ENCODE peak calls at places on chromosomes 13 and 19, in seven cellular contexts. One of them, this sample, is unnamed.

GRCh38 chr13:44263920-44264610 is 109.6 kb upstream of the SERP2 start:
- DNase-seq in progenitor cell of endocrine pancreas: no peak
- DNase-seq in mesothelial cell of epicardium: no peak
- DNase-seq in spleen: no peak
- DNase-seq in A673: no peak
- DNase-seq in uterus: peak
- DNase-seq in astrocyte: peak
- DNase-seq in this sample: no peak

GRCh38 chr19:57599761-57600383 is at the start of gene ZNF530:
- DNase-seq in progenitor cell of endocrine pancreas: peak
- DNase-seq in mesothelial cell of epicardium: peak
- DNase-seq in spleen: peak
- DNase-seq in A673: peak
- DNase-seq in uterus: peak
- DNase-seq in astrocyte: peak
- DNase-seq in this sample: peak

GRCh38 chr19:19627716-19628498 is at the start of gene LPAR2:
- DNase-seq in progenitor cell of endocrine pancreas: peak
- DNase-seq in mesothelial cell of epicardium: peak
- DNase-seq in spleen: peak
- DNase-seq in A673: peak
- DNase-seq in uterus: no peak
- DNase-seq in astrocyte: no peak
- DNase-seq in this sample: peak

GRCh38 chr19:38004505-38005223 is 97.7 kb downstream of the SIPA1L3 start:
- DNase-seq in progenitor cell of endocrine pancreas: peak
- DNase-seq in mesothelial cell of epicardium: peak
- DNase-seq in spleen: no peak
- DNase-seq in A673: peak
- DNase-seq in uterus: peak
- DNase-seq in astrocyte: peak
- DNase-seq in this sample: peak

GRCh38 chr13:97257800-97258799 is 36.0 kb downstream of the MBNL2 start:
- DNase-seq in progenitor cell of endocrine pancreas: no peak
- DNase-seq in mesothelial cell of epicardium: no peak
- DNase-seq in spleen: no peak
- DNase-seq in A673: peak
- DNase-seq in uterus: peak
- DNase-seq in astrocyte: peak
- DNase-seq in this sample: no peak

GRCh38 chr19:35034588-35035382 is 4.5 kb downstream of the SCN1B start:
- DNase-seq in progenitor cell of endocrine pancreas: no peak
- DNase-seq in mesothelial cell of epicardium: no peak
- DNase-seq in spleen: no peak
- DNase-seq in A673: no peak
- DNase-seq in uterus: no peak
- DNase-seq in astrocyte: no peak
- DNase-seq in this sample: no peak

GRCh38 chr13:97191615-97192014 is 30.5 kb upstream of the MBNL2 start:
- DNase-seq in progenitor cell of endocrine pancreas: no peak
- DNase-seq in mesothelial cell of epicardium: no peak
- DNase-seq in spleen: no peak
- DNase-seq in A673: no peak
- DNase-seq in uterus: no peak
- DNase-seq in astrocyte: no peak
- DNase-seq in this sample: no peak

GRCh38 chr13:26946675-26947342 is 186.2 kb upstream of the GPR12 start:
- DNase-seq in progenitor cell of endocrine pancreas: no peak
- DNase-seq in mesothelial cell of epicardium: no peak
- DNase-seq in spleen: no peak
- DNase-seq in A673: peak
- DNase-seq in uterus: no peak
- DNase-seq in astrocyte: peak
- DNase-seq in this sample: no peak

GRCh38 chr13:45696610-45697226 is 5.4 kb upstream of the CBY2 start:
- DNase-seq in progenitor cell of endocrine pancreas: no peak
- DNase-seq in mesothelial cell of epicardium: no peak
- DNase-seq in spleen: no peak
- DNase-seq in A673: no peak
- DNase-seq in uterus: no peak
- DNase-seq in astrocyte: peak
- DNase-seq in this sample: no peak

GRCh38 chr13:101785858-101786257 is 333.4 kb downstream of the ITGBL1 start:
- DNase-seq in progenitor cell of endocrine pancreas: no peak
- DNase-seq in mesothelial cell of epicardium: no peak
- DNase-seq in spleen: no peak
- DNase-seq in A673: peak
- DNase-seq in uterus: no peak
- DNase-seq in astrocyte: peak
- DNase-seq in this sample: no peak

GRCh38 chr13:51153527-51153926 is 42.5 kb upstream of the C13orf42 start:
- DNase-seq in progenitor cell of endocrine pancreas: no peak
- DNase-seq in mesothelial cell of epicardium: no peak
- DNase-seq in spleen: no peak
- DNase-seq in A673: no peak
- DNase-seq in uterus: no peak
- DNase-seq in astrocyte: peak
- DNase-seq in this sample: no peak

GRCh38 chr19:36212895-36213294 is 1.6 kb downstream of the ZNF565 start:
- DNase-seq in progenitor cell of endocrine pancreas: no peak
- DNase-seq in mesothelial cell of epicardium: no peak
- DNase-seq in spleen: no peak
- DNase-seq in A673: no peak
- DNase-seq in uterus: no peak
- DNase-seq in astrocyte: no peak
- DNase-seq in this sample: no peak

GRCh38 chr13:95707035-95707434 is 30.1 kb downstream of the DNAJC3 start:
- DNase-seq in progenitor cell of endocrine pancreas: no peak
- DNase-seq in mesothelial cell of epicardium: no peak
- DNase-seq in spleen: no peak
- DNase-seq in A673: no peak
- DNase-seq in uterus: no peak
- DNase-seq in astrocyte: no peak
- DNase-seq in this sample: no peak

GRCh38 chr13:46641274-46642081 is 88.5 kb downstream of the LRCH1 start:
- DNase-seq in progenitor cell of endocrine pancreas: no peak
- DNase-seq in mesothelial cell of epicardium: no peak
- DNase-seq in spleen: no peak
- DNase-seq in A673: no peak
- DNase-seq in uterus: no peak
- DNase-seq in astrocyte: no peak
- DNase-seq in this sample: no peak

GRCh38 chr13:99307648-99308339 is 595 bp upstream of the GPR183 start:
- DNase-seq in progenitor cell of endocrine pancreas: no peak
- DNase-seq in mesothelial cell of epicardium: no peak
- DNase-seq in spleen: no peak
- DNase-seq in A673: no peak
- DNase-seq in uterus: no peak
- DNase-seq in astrocyte: peak
- DNase-seq in this sample: no peak

GRCh38 chr13:76892488-76892887 is 6.3 kb upstream of the KCTD12 start:
- DNase-seq in progenitor cell of endocrine pancreas: no peak
- DNase-seq in mesothelial cell of epicardium: no peak
- DNase-seq in spleen: no peak
- DNase-seq in A673: no peak
- DNase-seq in uterus: no peak
- DNase-seq in astrocyte: no peak
- DNase-seq in this sample: no peak

GRCh38 chr13:49439609-49440008 is 4.3 kb downstream of the CAB39L start:
- DNase-seq in progenitor cell of endocrine pancreas: no peak
- DNase-seq in mesothelial cell of epicardium: no peak
- DNase-seq in spleen: no peak
- DNase-seq in A673: no peak
- DNase-seq in uterus: no peak
- DNase-seq in astrocyte: no peak
- DNase-seq in this sample: no peak

GRCh38 chr13:34216251-34216650 is 398.3 kb downstream of the RFC3 start:
- DNase-seq in progenitor cell of endocrine pancreas: no peak
- DNase-seq in mesothelial cell of epicardium: no peak
- DNase-seq in spleen: no peak
- DNase-seq in A673: no peak
- DNase-seq in uterus: no peak
- DNase-seq in astrocyte: no peak
- DNase-seq in this sample: no peak

GRCh38 chr13:110950819-110951570 is 36.1 kb upstream of the ANKRD10 start:
- DNase-seq in progenitor cell of endocrine pancreas: no peak
- DNase-seq in mesothelial cell of epicardium: no peak
- DNase-seq in spleen: no peak
- DNase-seq in A673: no peak
- DNase-seq in uterus: no peak
- DNase-seq in astrocyte: no peak
- DNase-seq in this sample: no peak

GRCh38 chr19:1009043-1009975 is 9.1 kb downstream of the GRIN3B start:
- DNase-seq in progenitor cell of endocrine pancreas: no peak
- DNase-seq in mesothelial cell of epicardium: no peak
- DNase-seq in spleen: no peak
- DNase-seq in A673: peak
- DNase-seq in uterus: peak
- DNase-seq in astrocyte: no peak
- DNase-seq in this sample: no peak

GRCh38 chr19:42293539-42293938 is 8.4 kb upstream of the PRR19 start:
- DNase-seq in progenitor cell of endocrine pancreas: no peak
- DNase-seq in mesothelial cell of epicardium: no peak
- DNase-seq in spleen: no peak
- DNase-seq in A673: no peak
- DNase-seq in uterus: no peak
- DNase-seq in astrocyte: no peak
- DNase-seq in this sample: no peak

GRCh38 chr13:77521595-77522367 is 13.7 kb upstream of the SCEL start:
- DNase-seq in progenitor cell of endocrine pancreas: no peak
- DNase-seq in mesothelial cell of epicardium: no peak
- DNase-seq in spleen: no peak
- DNase-seq in A673: peak
- DNase-seq in uterus: no peak
- DNase-seq in astrocyte: peak
- DNase-seq in this sample: no peak

GRCh38 chr19:1273263-1274041 is 1.9 kb upstream of the FAM174C start:
- DNase-seq in progenitor cell of endocrine pancreas: no peak
- DNase-seq in mesothelial cell of epicardium: no peak
- DNase-seq in spleen: peak
- DNase-seq in A673: no peak
- DNase-seq in uterus: no peak
- DNase-seq in astrocyte: no peak
- DNase-seq in this sample: no peak

GRCh38 chr13:114034481-114034891 is 60.6 kb upstream of the C13orf46 start:
- DNase-seq in progenitor cell of endocrine pancreas: no peak
- DNase-seq in mesothelial cell of epicardium: no peak
- DNase-seq in spleen: no peak
- DNase-seq in A673: no peak
- DNase-seq in uterus: no peak
- DNase-seq in astrocyte: peak
- DNase-seq in this sample: no peak

GRCh38 chr19:32748497-32748896 is 28.9 kb downstream of the TDRD12 start:
- DNase-seq in progenitor cell of endocrine pancreas: no peak
- DNase-seq in mesothelial cell of epicardium: no peak
- DNase-seq in spleen: no peak
- DNase-seq in A673: peak
- DNase-seq in uterus: no peak
- DNase-seq in astrocyte: no peak
- DNase-seq in this sample: peak
- TF ChIP-seq CTCF in progenitor cell of endocrine pancreas: peak
- TF ChIP-seq CTCF in mesothelial cell of epicardium: no peak
- TF ChIP-seq CTCF in spleen: no peak
- TF ChIP-seq CTCF in A673: peak
- TF ChIP-seq CTCF in uterus: no peak
- TF ChIP-seq CTCF in astrocyte: no peak
- TF ChIP-seq CTCF in this sample: no peak

DNA sequence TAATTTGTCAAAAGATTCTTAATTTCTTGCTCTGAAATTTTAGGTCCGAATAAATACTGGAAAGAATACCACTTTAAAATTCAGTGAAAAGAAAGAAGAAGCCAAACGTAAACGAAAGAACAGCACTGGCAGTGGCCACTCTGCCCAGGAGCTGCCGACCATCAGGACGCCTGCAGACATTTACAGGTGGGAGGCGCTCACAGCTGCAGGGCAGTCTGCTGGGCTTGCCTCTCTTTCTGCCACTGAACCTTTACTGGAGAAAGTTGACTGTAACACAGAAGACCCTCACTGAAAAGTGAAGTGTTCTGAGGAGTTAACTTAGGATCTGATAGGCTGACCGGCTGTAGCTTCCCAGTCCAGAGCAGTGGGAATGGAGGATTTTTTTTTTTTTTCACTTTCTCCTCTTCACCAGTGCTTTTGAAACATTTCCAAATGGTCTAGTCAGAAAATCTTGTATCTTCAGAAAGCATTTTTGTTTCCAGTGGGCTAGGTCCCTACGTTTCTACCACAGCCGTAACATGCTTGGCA is 69.1 kb downstream of the URI1 start:
- DNase-seq in progenitor cell of endocrine pancreas: no peak
- DNase-seq in mesothelial cell of epicardium: no peak
- DNase-seq in spleen: no peak
- DNase-seq in A673: no peak
- DNase-seq in uterus: no peak
- DNase-seq in astrocyte: no peak
- DNase-seq in this sample: no peak
- TF ChIP-seq CTCF in progenitor cell of endocrine pancreas: no peak
- TF ChIP-seq CTCF in mesothelial cell of epicardium: no peak
- TF ChIP-seq CTCF in spleen: no peak
- TF ChIP-seq CTCF in A673: no peak
- TF ChIP-seq CTCF in uterus: no peak
- TF ChIP-seq CTCF in astrocyte: no peak
- TF ChIP-seq CTCF in this sample: no peak

GRCh38 chr19:10701955-10702307 is 692 bp downstream of the QTRT1 start:
- DNase-seq in progenitor cell of endocrine pancreas: no peak
- DNase-seq in mesothelial cell of epicardium: no peak
- DNase-seq in spleen: no peak
- DNase-seq in A673: peak
- DNase-seq in uterus: no peak
- DNase-seq in astrocyte: no peak
- DNase-seq in this sample: no peak
- TF ChIP-seq CTCF in progenitor cell of endocrine pancreas: no peak
- TF ChIP-seq CTCF in mesothelial cell of epicardium: no peak
- TF ChIP-seq CTCF in spleen: no peak
- TF ChIP-seq CTCF in A673: peak
- TF ChIP-seq CTCF in uterus: no peak
- TF ChIP-seq CTCF in astrocyte: no peak
- TF ChIP-seq CTCF in this sample: no peak

DNA sequence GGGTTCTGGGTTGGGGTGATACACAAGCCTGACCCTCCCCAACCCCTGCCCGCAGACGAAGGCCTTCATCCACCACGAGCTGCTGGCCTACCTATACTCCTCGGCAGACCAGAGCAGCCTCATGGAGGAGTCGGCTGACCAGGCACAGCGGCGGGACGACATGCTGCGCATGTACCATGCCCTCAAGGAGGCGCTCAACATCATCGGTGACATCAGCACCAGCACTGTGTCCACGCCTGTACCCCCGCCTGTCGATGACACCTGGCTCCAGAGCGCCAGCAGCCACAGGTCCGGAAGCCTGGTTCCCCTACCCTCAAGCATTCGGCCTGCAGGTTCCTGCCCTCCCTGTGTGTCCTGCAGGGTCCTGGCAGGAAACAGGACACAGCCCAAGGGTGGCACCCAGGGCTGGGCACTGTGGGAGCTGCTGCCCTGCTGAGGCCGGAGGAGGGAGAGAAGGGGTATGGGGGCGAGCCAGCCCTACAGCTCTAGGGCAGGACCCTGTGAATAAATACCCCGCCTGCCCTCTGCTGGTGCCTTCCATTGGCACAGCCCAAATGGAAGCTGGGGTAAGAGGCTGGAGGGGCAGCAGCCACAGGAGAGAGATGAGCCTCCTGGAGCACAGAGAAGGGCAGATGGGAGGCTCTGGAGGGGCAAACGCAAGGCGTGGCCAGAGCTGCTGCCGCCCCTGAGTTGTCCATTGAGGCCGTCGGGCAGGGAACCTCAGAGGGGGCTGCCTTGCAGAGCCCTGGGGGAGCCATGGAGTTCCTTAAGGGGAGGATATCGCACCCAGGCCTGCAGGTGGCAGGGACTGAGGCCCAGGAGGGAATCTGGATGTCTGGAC is 6.8 kb downstream of the TMED1 start:
- DNase-seq in progenitor cell of endocrine pancreas: no peak
- DNase-seq in mesothelial cell of epicardium: no peak
- DNase-seq in spleen: peak
- DNase-seq in A673: no peak
- DNase-seq in uterus: no peak
- DNase-seq in astrocyte: no peak
- DNase-seq in this sample: no peak
- TF ChIP-seq CTCF in progenitor cell of endocrine pancreas: no peak
- TF ChIP-seq CTCF in mesothelial cell of epicardium: no peak
- TF ChIP-seq CTCF in spleen: no peak
- TF ChIP-seq CTCF in A673: peak
- TF ChIP-seq CTCF in uterus: no peak
- TF ChIP-seq CTCF in astrocyte: no peak
- TF ChIP-seq CTCF in this sample: no peak

This sample was measured in type B pancreatic cell.